ENCODE peak calls at places on chromosomes 5 and 9, in nine cellular contexts. One of them, this sample, is unnamed.
A peak's percentile ranks its signal among the peaks of the same experiment; 100 is the strongest.

GRCh38 chr5:145912019-145912418 is 24.4 kb upstream of the SH3RF2 start:
- DNase-seq in pancreas: no peak
- DNase-seq in CD8-positive, alpha-beta memory T cell: no peak
- DNase-seq in iris pigment epithelial cell: no peak
- DNase-seq in HEK293T: no peak
- DNase-seq in right cardiac atrium: no peak
- DNase-seq in kidney: no peak
- DNase-seq in GDM1: no peak
- DNase-seq in GM13977: no peak
- DNase-seq in this sample: no peak

GRCh38 chr5:1507961-1508678 is 15.6 kb downstream of the LPCAT1 start:
- DNase-seq in pancreas: no peak
- DNase-seq in CD8-positive, alpha-beta memory T cell: no peak
- DNase-seq in iris pigment epithelial cell: no peak
- DNase-seq in HEK293T: no peak
- DNase-seq in right cardiac atrium: peak; percentile 35
- DNase-seq in kidney: peak; percentile 52
- DNase-seq in GDM1: no peak
- DNase-seq in GM13977: no peak
- DNase-seq in this sample: no peak

GRCh38 chr5:147822686-147823491 is 8.6 kb downstream of the SPINK1 start:
- DNase-seq in pancreas: no peak
- DNase-seq in CD8-positive, alpha-beta memory T cell: peak; percentile 5
- DNase-seq in iris pigment epithelial cell: peak; percentile 74
- DNase-seq in HEK293T: peak; percentile 48
- DNase-seq in right cardiac atrium: peak; percentile 72
- DNase-seq in kidney: no peak
- DNase-seq in GDM1: peak; percentile 33
- DNase-seq in GM13977: peak; percentile 34
- DNase-seq in this sample: no peak

GRCh38 chr5:68252678-68253520 is 37.3 kb downstream of the PIK3R1 start:
- DNase-seq in pancreas: peak; percentile 32
- DNase-seq in CD8-positive, alpha-beta memory T cell: no peak
- DNase-seq in iris pigment epithelial cell: peak; percentile 76
- DNase-seq in HEK293T: peak; percentile 67
- DNase-seq in right cardiac atrium: peak; percentile 71
- DNase-seq in kidney: no peak
- DNase-seq in GDM1: peak; percentile 49
- DNase-seq in GM13977: peak; percentile 67
- DNase-seq in this sample: no peak

GRCh38 chr5:153965102-153965645 is 73.5 kb downstream of the FAM114A2 start:
- DNase-seq in pancreas: no peak
- DNase-seq in CD8-positive, alpha-beta memory T cell: no peak
- DNase-seq in iris pigment epithelial cell: peak; percentile 44
- DNase-seq in HEK293T: peak; percentile 78
- DNase-seq in right cardiac atrium: peak; percentile 52
- DNase-seq in kidney: no peak
- DNase-seq in GDM1: peak; percentile 27
- DNase-seq in GM13977: peak; percentile 82
- DNase-seq in this sample: peak; percentile 16

GRCh38 chr9:134150557-134151214 is 13.7 kb downstream of the RNU6ATAC start:
- DNase-seq in pancreas: no peak
- DNase-seq in CD8-positive, alpha-beta memory T cell: no peak
- DNase-seq in iris pigment epithelial cell: peak; percentile 62
- DNase-seq in HEK293T: no peak
- DNase-seq in right cardiac atrium: no peak
- DNase-seq in kidney: no peak
- DNase-seq in GDM1: no peak
- DNase-seq in GM13977: no peak
- DNase-seq in this sample: no peak

GRCh38 chr9:93646640-93647178 is 70.3 kb downstream of the PHF2 start:
- DNase-seq in pancreas: no peak
- DNase-seq in CD8-positive, alpha-beta memory T cell: no peak
- DNase-seq in iris pigment epithelial cell: no peak
- DNase-seq in HEK293T: no peak
- DNase-seq in right cardiac atrium: peak; percentile 40
- DNase-seq in kidney: no peak
- DNase-seq in GDM1: no peak
- DNase-seq in GM13977: no peak
- DNase-seq in this sample: no peak

GRCh38 chr5:170360712-170361501 is 28.3 kb downstream of the KCNMB1 start:
- DNase-seq in pancreas: no peak
- DNase-seq in CD8-positive, alpha-beta memory T cell: no peak
- DNase-seq in iris pigment epithelial cell: no peak
- DNase-seq in HEK293T: no peak
- DNase-seq in right cardiac atrium: no peak
- DNase-seq in kidney: no peak
- DNase-seq in GDM1: peak; percentile 31
- DNase-seq in GM13977: no peak
- DNase-seq in this sample: no peak

GRCh38 chr9:38443181-38443580 is 18.9 kb upstream of the IGFBPL1 start:
- DNase-seq in pancreas: no peak
- DNase-seq in CD8-positive, alpha-beta memory T cell: no peak
- DNase-seq in iris pigment epithelial cell: peak; percentile 43
- DNase-seq in HEK293T: no peak
- DNase-seq in right cardiac atrium: no peak
- DNase-seq in kidney: no peak
- DNase-seq in GDM1: no peak
- DNase-seq in GM13977: no peak
- DNase-seq in this sample: no peak